ENCODE peak calls at places on chromosomes 12 and 14, in ten cellular contexts. One of them, this sample, is unnamed. For H3K36me3, the result is how much of the 10 kb centered on the place peaks cover.

GRCh38 chr12:111788178-111788654 is 21.5 kb downstream of the ALDH2 start:
- DNase-seq in GM23248: peak
- DNase-seq in esophagus squamous epithelium: no peak
- DNase-seq in thoracic aorta: no peak
- DNase-seq in WERI-Rb-1: peak
- DNase-seq in left lung: no peak
- DNase-seq in naive thymus-derived CD4-positive, alpha-beta T cell: no peak
- DNase-seq in GM23338: peak
- DNase-seq in OCI-LY7: peak
- DNase-seq in hepatocyte: peak
- DNase-seq in this sample: no peak

GRCh38 chr12:873954-874353 is 75.5 kb downstream of the RAD52 start:
- DNase-seq in GM23248: no peak
- DNase-seq in esophagus squamous epithelium: no peak
- DNase-seq in thoracic aorta: no peak
- DNase-seq in WERI-Rb-1: no peak
- DNase-seq in left lung: no peak
- DNase-seq in naive thymus-derived CD4-positive, alpha-beta T cell: no peak
- DNase-seq in GM23338: no peak
- DNase-seq in OCI-LY7: no peak
- DNase-seq in hepatocyte: no peak
- DNase-seq in this sample: no peak

GRCh38 chr14:47262801-47263200 is 412.6 kb downstream of the MDGA2 start:
- DNase-seq in GM23248: no peak
- DNase-seq in esophagus squamous epithelium: no peak
- DNase-seq in thoracic aorta: no peak
- DNase-seq in WERI-Rb-1: no peak
- DNase-seq in left lung: no peak
- DNase-seq in naive thymus-derived CD4-positive, alpha-beta T cell: no peak
- DNase-seq in GM23338: no peak
- DNase-seq in OCI-LY7: no peak
- DNase-seq in hepatocyte: no peak
- DNase-seq in this sample: no peak

GRCh38 chr12:80778005-80778541 is 61.4 kb downstream of the MYF5 start:
- DNase-seq in GM23248: peak
- DNase-seq in esophagus squamous epithelium: no peak
- DNase-seq in thoracic aorta: no peak
- DNase-seq in WERI-Rb-1: no peak
- DNase-seq in left lung: peak
- DNase-seq in naive thymus-derived CD4-positive, alpha-beta T cell: no peak
- DNase-seq in GM23338: no peak
- DNase-seq in OCI-LY7: no peak
- DNase-seq in hepatocyte: peak
- DNase-seq in this sample: no peak

GRCh38 chr12:4392223-4392742 is 12.8 kb upstream of the FGF23 start:
- DNase-seq in GM23248: no peak
- DNase-seq in esophagus squamous epithelium: no peak
- DNase-seq in thoracic aorta: no peak
- DNase-seq in WERI-Rb-1: no peak
- DNase-seq in left lung: no peak
- DNase-seq in naive thymus-derived CD4-positive, alpha-beta T cell: no peak
- DNase-seq in GM23338: no peak
- DNase-seq in OCI-LY7: no peak
- DNase-seq in hepatocyte: no peak
- DNase-seq in this sample: no peak

GRCh38 chr14:91317381-91318313 is 73.1 kb upstream of the GPR68 start:
- DNase-seq in GM23248: peak
- DNase-seq in esophagus squamous epithelium: peak
- DNase-seq in thoracic aorta: no peak
- DNase-seq in WERI-Rb-1: no peak
- DNase-seq in left lung: peak
- DNase-seq in naive thymus-derived CD4-positive, alpha-beta T cell: peak
- DNase-seq in GM23338: no peak
- DNase-seq in OCI-LY7: peak
- DNase-seq in hepatocyte: no peak
- DNase-seq in this sample: no peak

GRCh38 chr12:96399081-96399918 is 939 bp downstream of the CDK17 start:
- DNase-seq in GM23248: peak
- DNase-seq in esophagus squamous epithelium: peak
- DNase-seq in thoracic aorta: peak
- DNase-seq in WERI-Rb-1: peak
- DNase-seq in left lung: peak
- DNase-seq in naive thymus-derived CD4-positive, alpha-beta T cell: peak
- DNase-seq in GM23338: peak
- DNase-seq in OCI-LY7: peak
- DNase-seq in hepatocyte: peak
- DNase-seq in this sample: peak

GRCh38 chr12:40342010-40342409 is 117.2 kb downstream of the LRRK2 start:
- DNase-seq in GM23248: no peak
- DNase-seq in esophagus squamous epithelium: no peak
- DNase-seq in thoracic aorta: no peak
- DNase-seq in WERI-Rb-1: no peak
- DNase-seq in left lung: no peak
- DNase-seq in naive thymus-derived CD4-positive, alpha-beta T cell: no peak
- DNase-seq in GM23338: no peak
- DNase-seq in OCI-LY7: no peak
- DNase-seq in hepatocyte: no peak
- DNase-seq in this sample: no peak

GRCh38 chr14:23588884-23589598 is 10.5 kb upstream of the JPH4 start:
- DNase-seq in GM23248: peak
- DNase-seq in esophagus squamous epithelium: no peak
- DNase-seq in thoracic aorta: peak
- DNase-seq in WERI-Rb-1: peak
- DNase-seq in left lung: peak
- DNase-seq in naive thymus-derived CD4-positive, alpha-beta T cell: peak
- DNase-seq in GM23338: peak
- DNase-seq in OCI-LY7: peak
- DNase-seq in hepatocyte: peak
- DNase-seq in this sample: peak

GRCh38 chr14:44339256-44339655 is 167.8 kb downstream of the FSCB start:
- DNase-seq in GM23248: no peak
- DNase-seq in esophagus squamous epithelium: no peak
- DNase-seq in thoracic aorta: no peak
- DNase-seq in WERI-Rb-1: no peak
- DNase-seq in left lung: no peak
- DNase-seq in naive thymus-derived CD4-positive, alpha-beta T cell: no peak
- DNase-seq in GM23338: no peak
- DNase-seq in OCI-LY7: no peak
- DNase-seq in hepatocyte: no peak
- DNase-seq in this sample: no peak

GRCh38 chr12:25682421-25682820 is 129.3 kb upstream of the LMNTD1 start:
- DNase-seq in GM23248: peak
- DNase-seq in esophagus squamous epithelium: no peak
- DNase-seq in thoracic aorta: no peak
- DNase-seq in WERI-Rb-1: no peak
- DNase-seq in left lung: no peak
- DNase-seq in naive thymus-derived CD4-positive, alpha-beta T cell: no peak
- DNase-seq in GM23338: no peak
- DNase-seq in OCI-LY7: no peak
- DNase-seq in hepatocyte: no peak
- DNase-seq in this sample: no peak

DNA sequence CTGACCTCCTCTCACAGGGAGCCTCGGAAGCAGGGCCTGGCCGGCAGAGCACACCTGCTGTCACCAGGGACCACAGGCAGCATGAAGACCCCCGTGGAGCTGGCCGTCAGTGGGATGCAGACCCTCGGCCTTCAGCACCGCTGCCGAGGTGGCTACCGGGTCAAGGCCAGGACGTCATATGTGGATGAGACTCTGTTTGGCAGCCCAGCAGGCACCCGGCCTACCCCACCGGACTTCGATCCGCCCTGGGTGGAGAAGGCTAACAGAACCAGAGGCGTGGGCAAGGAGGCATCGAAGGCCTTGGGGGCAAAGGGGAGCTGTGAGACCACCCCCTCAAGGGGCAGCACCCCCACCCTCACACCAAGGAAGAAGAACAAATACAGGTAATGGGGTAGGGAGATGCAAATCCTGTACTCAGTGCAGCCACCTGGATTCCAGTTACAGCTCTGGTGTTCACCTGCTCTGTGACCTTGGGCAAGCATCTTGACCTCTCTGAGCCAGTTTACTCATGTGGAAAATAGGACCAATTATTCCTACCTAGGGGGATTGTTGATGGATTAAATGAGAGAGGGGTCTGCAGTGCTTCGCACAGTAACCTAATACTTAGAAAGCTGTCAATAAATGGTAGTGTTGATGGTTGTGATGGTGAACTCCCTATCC is 1.3 kb downstream of the RITA1 start:
- DNase-seq in GM23248: no peak
- DNase-seq in esophagus squamous epithelium: no peak
- DNase-seq in thoracic aorta: no peak
- DNase-seq in WERI-Rb-1: no peak
- DNase-seq in left lung: no peak
- DNase-seq in naive thymus-derived CD4-positive, alpha-beta T cell: no peak
- DNase-seq in GM23338: no peak
- DNase-seq in OCI-LY7: no peak
- DNase-seq in hepatocyte: no peak
- DNase-seq in this sample: no peak
- H3K36me3 ChIP-seq in GM23248: under half
- H3K36me3 ChIP-seq in esophagus squamous epithelium: under half
- H3K36me3 ChIP-seq in thoracic aorta: under half
- H3K36me3 ChIP-seq in WERI-Rb-1: under half
- H3K36me3 ChIP-seq in left lung: under half
- H3K36me3 ChIP-seq in naive thymus-derived CD4-positive, alpha-beta T cell: under half
- H3K36me3 ChIP-seq in GM23338: under half
- H3K36me3 ChIP-seq in OCI-LY7: half or more
- H3K36me3 ChIP-seq in hepatocyte: under half
- H3K36me3 ChIP-seq in this sample: under half

GRCh38 chr14:88354358-88354757 is 31.1 kb upstream of the SPATA7 start:
- DNase-seq in GM23248: no peak
- DNase-seq in esophagus squamous epithelium: no peak
- DNase-seq in thoracic aorta: no peak
- DNase-seq in WERI-Rb-1: no peak
- DNase-seq in left lung: no peak
- DNase-seq in naive thymus-derived CD4-positive, alpha-beta T cell: no peak
- DNase-seq in GM23338: no peak
- DNase-seq in OCI-LY7: no peak
- DNase-seq in hepatocyte: no peak
- DNase-seq in this sample: no peak
- H3K36me3 ChIP-seq in GM23248: under half
- H3K36me3 ChIP-seq in esophagus squamous epithelium: under half
- H3K36me3 ChIP-seq in thoracic aorta: under half
- H3K36me3 ChIP-seq in WERI-Rb-1: under half
- H3K36me3 ChIP-seq in left lung: under half
- H3K36me3 ChIP-seq in naive thymus-derived CD4-positive, alpha-beta T cell: under half
- H3K36me3 ChIP-seq in GM23338: under half
- H3K36me3 ChIP-seq in OCI-LY7: under half
- H3K36me3 ChIP-seq in hepatocyte: under half
- H3K36me3 ChIP-seq in this sample: under half

GRCh38 chr12:47795121-47795813 is 22.2 kb downstream of the SLC48A1 start:
- DNase-seq in GM23248: no peak
- DNase-seq in esophagus squamous epithelium: no peak
- DNase-seq in thoracic aorta: no peak
- DNase-seq in WERI-Rb-1: no peak
- DNase-seq in left lung: no peak
- DNase-seq in naive thymus-derived CD4-positive, alpha-beta T cell: no peak
- DNase-seq in GM23338: no peak
- DNase-seq in OCI-LY7: no peak
- DNase-seq in hepatocyte: no peak
- DNase-seq in this sample: no peak

GRCh38 chr12:47793015-47793681 is 20.1 kb downstream of the SLC48A1 start:
- DNase-seq in GM23248: no peak
- DNase-seq in esophagus squamous epithelium: no peak
- DNase-seq in thoracic aorta: no peak
- DNase-seq in WERI-Rb-1: no peak
- DNase-seq in left lung: no peak
- DNase-seq in naive thymus-derived CD4-positive, alpha-beta T cell: no peak
- DNase-seq in GM23338: no peak
- DNase-seq in OCI-LY7: no peak
- DNase-seq in hepatocyte: no peak
- DNase-seq in this sample: no peak

GRCh38 chr12:47795814-47796411 is 22.9 kb downstream of the SLC48A1 start:
- DNase-seq in GM23248: no peak
- DNase-seq in esophagus squamous epithelium: no peak
- DNase-seq in thoracic aorta: no peak
- DNase-seq in WERI-Rb-1: no peak
- DNase-seq in left lung: no peak
- DNase-seq in naive thymus-derived CD4-positive, alpha-beta T cell: no peak
- DNase-seq in GM23338: no peak
- DNase-seq in OCI-LY7: no peak
- DNase-seq in hepatocyte: no peak
- DNase-seq in this sample: no peak

GRCh38 chr12:47797432-47797831 is 22.3 kb downstream of the HDAC7 start:
- DNase-seq in GM23248: no peak
- DNase-seq in esophagus squamous epithelium: no peak
- DNase-seq in thoracic aorta: no peak
- DNase-seq in WERI-Rb-1: no peak
- DNase-seq in left lung: no peak
- DNase-seq in naive thymus-derived CD4-positive, alpha-beta T cell: peak
- DNase-seq in GM23338: peak
- DNase-seq in OCI-LY7: peak
- DNase-seq in hepatocyte: no peak
- DNase-seq in this sample: peak

DNA sequence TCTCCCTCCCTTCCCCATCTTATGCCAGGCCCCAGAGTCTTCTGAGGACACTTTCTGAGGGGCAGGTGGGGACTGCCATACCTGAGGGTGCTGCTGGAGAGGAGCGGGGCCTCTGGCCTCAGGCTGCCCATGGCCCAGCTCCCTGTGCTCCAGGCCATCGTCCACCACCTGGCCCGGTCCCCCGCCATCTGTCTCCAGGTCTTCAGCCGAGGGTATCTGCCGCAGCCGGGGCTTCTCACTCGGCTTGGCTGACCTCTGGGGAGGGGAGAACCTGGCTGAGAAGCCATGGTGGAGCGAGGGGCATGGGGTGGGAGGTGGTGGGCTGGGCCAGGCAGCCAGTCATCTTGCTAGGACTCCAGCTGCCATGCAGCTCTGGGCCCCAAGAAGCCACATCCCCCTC is 21.6 kb downstream of the SLC48A1 start:
- DNase-seq in GM23248: no peak
- DNase-seq in esophagus squamous epithelium: no peak
- DNase-seq in thoracic aorta: no peak
- DNase-seq in WERI-Rb-1: no peak
- DNase-seq in left lung: no peak
- DNase-seq in naive thymus-derived CD4-positive, alpha-beta T cell: no peak
- DNase-seq in GM23338: no peak
- DNase-seq in OCI-LY7: no peak
- DNase-seq in hepatocyte: no peak
- DNase-seq in this sample: no peak
- H3K36me3 ChIP-seq in GM23248: under half
- H3K36me3 ChIP-seq in esophagus squamous epithelium: half or more
- H3K36me3 ChIP-seq in thoracic aorta: half or more
- H3K36me3 ChIP-seq in WERI-Rb-1: under half
- H3K36me3 ChIP-seq in left lung: half or more
- H3K36me3 ChIP-seq in naive thymus-derived CD4-positive, alpha-beta T cell: under half
- H3K36me3 ChIP-seq in GM23338: under half
- H3K36me3 ChIP-seq in OCI-LY7: half or more
- H3K36me3 ChIP-seq in hepatocyte: under half
- H3K36me3 ChIP-seq in this sample: half or more

DNA sequence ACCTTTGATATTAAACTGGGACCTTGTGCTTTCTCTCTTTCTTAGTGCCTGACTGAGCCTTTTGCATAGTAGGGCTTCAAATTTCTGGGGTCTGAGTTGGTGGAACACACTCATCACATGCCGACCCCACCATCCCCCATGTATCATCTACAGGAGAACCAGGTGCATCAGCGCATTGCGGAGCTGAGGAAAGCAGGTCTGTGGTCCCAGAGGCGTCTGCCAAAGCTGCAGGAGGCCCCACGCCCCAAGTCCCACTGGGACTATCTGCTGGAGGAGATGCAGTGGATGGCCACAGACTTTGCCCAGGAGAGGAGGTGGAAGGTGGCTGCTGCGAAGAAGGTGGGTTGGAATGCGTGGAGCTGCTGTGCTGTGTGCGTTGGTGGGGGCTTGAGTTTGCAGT is 37.8 kb downstream of the EP400 start:
- DNase-seq in GM23248: no peak
- DNase-seq in esophagus squamous epithelium: no peak
- DNase-seq in thoracic aorta: no peak
- DNase-seq in WERI-Rb-1: no peak
- DNase-seq in left lung: no peak
- DNase-seq in naive thymus-derived CD4-positive, alpha-beta T cell: no peak
- DNase-seq in GM23338: no peak
- DNase-seq in OCI-LY7: no peak
- DNase-seq in hepatocyte: no peak
- DNase-seq in this sample: no peak
- H3K36me3 ChIP-seq in GM23248: under half
- H3K36me3 ChIP-seq in esophagus squamous epithelium: under half
- H3K36me3 ChIP-seq in thoracic aorta: half or more
- H3K36me3 ChIP-seq in WERI-Rb-1: half or more
- H3K36me3 ChIP-seq in left lung: half or more
- H3K36me3 ChIP-seq in naive thymus-derived CD4-positive, alpha-beta T cell: under half
- H3K36me3 ChIP-seq in GM23338: under half
- H3K36me3 ChIP-seq in OCI-LY7: half or more
- H3K36me3 ChIP-seq in hepatocyte: under half
- H3K36me3 ChIP-seq in this sample: half or more

This sample was measured in trophoblast cell.